ENCODE peak calls at places on chromosomes 5 and 9, in four cellular contexts. E, N, F and O are unnamed samples.

GRCh38 chr9:2722715-2723114 is 5.4 kb downstream of the KCNV2 start:
- DNase-seq in N (no peak), F (no peak), E (no peak), O (no peak)

GRCh38 chr9:7097040-7097715 is 339.4 kb downstream of the KDM4C start:
- DNase-seq in E (no peak), F (no peak), N (no peak), O (no peak)

GRCh38 chr5:126723643-126724042 is 53.3 kb upstream of the LMNB1 start:
- DNase-seq in E (no peak), F (no peak), N (no peak), O (no peak)

GRCh38 chr9:136671646-136672430 is 9.1 kb downstream of the EGFL7 start:
- DNase-seq in E (no peak), F (peak; percentile 44), N (no peak), O (no peak)

GRCh38 chr5:132219289-132219970 is 8.2 kb downstream of the P4HA2 start:
- DNase-seq in F (no peak), N (no peak), E (no peak), O (no peak)

GRCh38 chr9:121861501-121862180 is 210.2 kb downstream of the DAB2IP start:
- DNase-seq in N (no peak), F (peak; percentile 23), E (no peak), O (no peak)

GRCh38 chr5:176812269-176813259 is 2.2 kb downstream of the UNC5A start:
- DNase-seq in E (no peak), F (peak; percentile 28), N (no peak), O (no peak)

GRCh38 chr5:157431544-157432200 is 28.3 kb upstream of the NIPAL4 start:
- DNase-seq in F (peak; percentile 22), N (no peak), E (no peak), O (no peak)

GRCh38 chr5:81552844-81553569 is 159.1 kb upstream of the ACOT12 start:
- DNase-seq in N (no peak), E (no peak), F (no peak), O (no peak)

GRCh38 chr9:117427357-117427913 is 12.6 kb upstream of the ASTN2 start:
- DNase-seq in F (no peak), N (no peak), E (no peak), O (no peak)

GRCh38 chr9:112046181-112046580 is 128.9 kb downstream of the SUSD1 start:
- DNase-seq in N (no peak), E (no peak), F (no peak), O (no peak)

GRCh38 chr5:59604111-59604510 is 289.4 kb downstream of the PDE4D start:
- DNase-seq in N (no peak), E (no peak), F (no peak), O (no peak)

GRCh38 chr9:122005597-122005996 is 87.5 kb downstream of the TTLL11 start:
- DNase-seq in F (no peak), E (no peak), N (no peak), O (no peak)

GRCh38 chr5:148730955-148731898 is 76.9 kb upstream of the HTR4 start:
- DNase-seq in F (peak; percentile 82), N (peak; percentile 6), E (peak; percentile 31), O (no peak)

GRCh38 chr5:1235379-1235778 is 10.2 kb downstream of the SLC6A18 start:
- DNase-seq in F (no peak), N (no peak), E (no peak), O (no peak)

GRCh38 chr5:172106511-172107356 is 81.3 kb downstream of the STK10 start:
- DNase-seq in E (peak; percentile 50), N (peak; percentile 11), F (peak; percentile 42), O (no peak)

GRCh38 chr5:179791881-179792611 is 1.7 kb upstream of the LTC4S start:
- DNase-seq in E (no peak), N (no peak), F (peak; percentile 38), O (no peak)

GRCh38 chr9:38707885-38708640 is 11.9 kb downstream of the FAM240B start:
- DNase-seq in F (no peak), N (no peak), E (no peak), O (no peak)

GRCh38 chr9:126125177-126125576 is 201.5 kb upstream of the MVB12B start:
- DNase-seq in F (no peak), N (no peak), E (no peak), O (no peak)

GRCh38 chr5:80207832-80208231 is 48.0 kb downstream of the SERINC5 start:
- DNase-seq in N (no peak), E (no peak), F (no peak), O (no peak)

GRCh38 chr9:68759981-68760673 is 55.1 kb downstream of the PIP5K1B start:
- DNase-seq in F (no peak), E (no peak), N (no peak), O (no peak)

GRCh38 chr5:36876965-36877666 is 547 bp downstream of the NIPBL start:
- DNase-seq in N (peak; percentile 64), F (peak; percentile 59), E (peak; percentile 35), O (peak; percentile 14)

GRCh38 chr9:36864491-36865410 is 169.3 kb downstream of the PAX5 start:
- DNase-seq in F (no peak), E (no peak), N (no peak), O (no peak)

GRCh38 chr5:145936401-145937131 is at the start of gene SH3RF2:
- DNase-seq in E (no peak), F (no peak), N (no peak), O (no peak)

GRCh38 chr9:16345902-16346301 is 524.6 kb downstream of the BNC2 start:
- DNase-seq in F (no peak), E (no peak), N (no peak), O (no peak)

GRCh38 chr5:145341842-145342241 is 493.3 kb downstream of the PRELID2 start:
- DNase-seq in N (no peak), F (no peak), E (no peak), O (no peak)

GRCh38 chr5:114208588-114208987 is 153.3 kb upstream of the KCNN2 start:
- DNase-seq in E (no peak), F (no peak), N (no peak), O (no peak)

GRCh38 chr5:2329741-2330140 is 421.7 kb downstream of the IRX2 start:
- DNase-seq in E (no peak), N (no peak), F (no peak), O (no peak)

GRCh38 chr5:177300236-177300880 is 3.2 kb downstream of the RAB24 start:
- DNase-seq in F (peak; percentile 89), N (no peak), E (peak; percentile 54), O (no peak)

GRCh38 chr5:135307143-135307903 is 91.7 kb downstream of the MACROH2A1 start:
- DNase-seq in N (no peak), F (no peak), E (no peak), O (no peak)

GRCh38 chr9:120344230-120344629 is 235.7 kb downstream of the CDK5RAP2 start:
- DNase-seq in E (no peak), N (no peak), F (no peak), O (no peak)